ENCODE peak calls at places on chromosomes 16 and 17, in seven cellular contexts. R is Caki2; O is foreskin fibroblast; C is breast epithelium; N is C1 segment of cervical spinal cord; I is activated CD4-positive, alpha-beta T cell treated with anti-CD3 and anti-CD28 coated beads, Interleukin-2, amount 50 U/mL, for 1 hour; S is activated gamma-delta T cell treated with anti-CD3 and anti-CD28 coated beads, Interleukin-2, amount 50 U/mL, for 16 hours. D is an unnamed sample.

GRCh38 chr17:1186214-1186820 is 6.5 kb upstream of the ABR start:
- DNase-seq in S (no peak), C (no peak), I (no peak), O (peak), N (no peak), R (no peak), D (no peak)

GRCh38 chr17:55996826-55997225 is 156.4 kb upstream of the ANKFN1 start:
- DNase-seq in N (no peak), C (no peak), R (no peak), O (no peak), S (no peak), I (no peak), D (no peak)

GRCh38 chr17:73224663-73225305 is 31.9 kb downstream of the COG1 start:
- DNase-seq in O (no peak), N (no peak), R (no peak), I (no peak), C (no peak), S (no peak), D (no peak)

GRCh38 chr17:2053380-2054261 is 1.3 kb upstream of the HIC1 start:
- DNase-seq in S (peak), I (peak), C (no peak), O (peak), R (peak), N (peak), D (peak)

GRCh38 chr16:58832496-58832895 is 98.4 kb upstream of the GOT2 start:
- DNase-seq in O (no peak), N (no peak), S (no peak), C (no peak), R (no peak), I (no peak), D (no peak)

GRCh38 chr17:31568140-31568938 is 176.9 kb downstream of the RAB11FIP4 start:
- DNase-seq in R (no peak), O (no peak), I (no peak), S (no peak), N (no peak), C (no peak), D (no peak)

GRCh38 chr17:43779145-43780125 is 658 bp upstream of the DUSP3 start:
- DNase-seq in R (no peak), C (peak), N (no peak), S (no peak), O (no peak), I (no peak), D (no peak)

GRCh38 chr17:46117850-46118696 is 75.2 kb downstream of the KANSL1 start:
- DNase-seq in I (no peak), S (no peak), C (no peak), O (no peak), R (no peak), N (no peak), D (no peak)

GRCh38 chr17:41518031-41518430 is 659 bp downstream of the KRT15 start:
- DNase-seq in S (no peak), C (no peak), O (no peak), R (no peak), N (no peak), I (no peak), D (no peak)

GRCh38 chr17:4759776-4760236 is 11.9 kb upstream of the TM4SF5 start:
- DNase-seq in S (no peak), R (no peak), N (no peak), O (no peak), C (no peak), I (no peak), D (no peak)

GRCh38 chr17:80313160-80313829 is 52.6 kb downstream of the RNF213 start:
- DNase-seq in S (no peak), O (no peak), N (no peak), C (no peak), I (no peak), R (no peak), D (no peak)

GRCh38 chr16:30054451-30054850 is 11.1 kb upstream of the ALDOA start:
- DNase-seq in C (no peak), S (no peak), I (no peak), R (no peak), O (no peak), N (no peak), D (no peak)